ENCODE peak calls at places on chromosomes 13 and 19, in seven cellular contexts. B, Z, V, F, M, K and C are unnamed samples.
A peak's percentile ranks its signal among the peaks of the same experiment; 100 is the strongest.

GRCh38 chr19:3483226-3483628 is at the start of gene SMIM44:
- DNase-seq in V (no peak), K (no peak), M (no peak), Z (no peak), F (no peak), B (no peak), C (no peak)

GRCh38 chr13:71817335-71817734 is 49.7 kb downstream of the DACH1 start:
- DNase-seq in Z (no peak), B (no peak), F (no peak), K (peak; percentile 43), M (no peak), V (no peak), C (no peak)

GRCh38 chr13:93227906-93228801 is 1.5 kb downstream of the GPC6 start:
- DNase-seq in B (peak; percentile 73), Z (peak; percentile 63), K (peak; percentile 88), M (no peak), V (no peak), F (no peak), C (peak; percentile 68)

GRCh38 chr19:5150902-5151741 is 182.2 kb downstream of the KDM4B start:
- DNase-seq in Z (no peak), B (no peak), V (no peak), K (no peak), M (no peak), F (no peak), C (no peak)

GRCh38 chr13:31328549-31329229 is 128.9 kb downstream of the B3GLCT start:
- DNase-seq in B (no peak), M (no peak), F (no peak), V (no peak), Z (no peak), K (peak; percentile 21), C (no peak)

GRCh38 chr13:41837668-41838067 is 123.2 kb downstream of the VWA8 start:
- DNase-seq in K (no peak), M (no peak), B (no peak), Z (no peak), V (no peak), F (no peak), C (no peak)

GRCh38 chr13:112513761-112514160 is 74.2 kb downstream of the TUBGCP3 start:
- DNase-seq in K (peak; percentile 7), F (no peak), Z (no peak), B (no peak), M (no peak), V (no peak), C (no peak)

GRCh38 chr19:45305421-45305820 is 17.3 kb downstream of the CKM start:
- DNase-seq in Z (no peak), F (no peak), M (no peak), V (no peak), K (no peak), B (no peak), C (no peak)

GRCh38 chr19:29062486-29063435 is 150.2 kb downstream of the UQCRFS1 start:
- DNase-seq in F (no peak), B (no peak), M (no peak), V (no peak), K (no peak), Z (no peak), C (no peak)

GRCh38 chr13:93925976-93926375 is 553.5 kb downstream of the DCT start:
- DNase-seq in B (no peak), V (no peak), F (no peak), K (no peak), Z (no peak), M (no peak), C (no peak)

GRCh38 chr13:105598551-105598950 is 936.9 kb downstream of the EFNB2 start:
- DNase-seq in Z (no peak), K (no peak), F (peak; percentile 17), V (no peak), M (peak; percentile 77), B (no peak), C (no peak)

GRCh38 chr19:1241417-1242095 is at the start of gene ATP5F1D:
- DNase-seq in M (no peak), V (peak; percentile 90), K (peak; percentile 94), B (peak; percentile 94), Z (peak; percentile 55), F (no peak), C (peak; percentile 92)

GRCh38 chr13:99686944-99687382 is 185.7 kb downstream of the TM9SF2 start:
- DNase-seq in K (no peak), B (no peak), V (no peak), F (no peak), Z (no peak), M (no peak), C (no peak)

GRCh38 chr13:72341904-72342303 is 385.5 kb downstream of the MZT1 start:
- DNase-seq in F (no peak), K (no peak), M (no peak), Z (no peak), V (no peak), B (no peak), C (no peak)

GRCh38 chr13:46641274-46642081 is 88.5 kb downstream of the LRCH1 start:
- DNase-seq in Z (no peak), K (no peak), B (no peak), V (no peak), M (no peak), F (no peak), C (no peak)

GRCh38 chr19:41774515-41774980 is 19.2 kb downstream of the CEACAM6 start:
- DNase-seq in K (peak; percentile 96), Z (peak; percentile 98), B (no peak), F (no peak), V (peak; percentile 95), M (no peak), C (no peak)

GRCh38 chr19:15244106-15244803 is 12.0 kb upstream of the EPHX3 start:
- DNase-seq in B (no peak), Z (no peak), M (no peak), K (no peak), F (no peak), V (no peak), C (no peak)

GRCh38 chr13:99661791-99662190 is 160.5 kb downstream of the TM9SF2 start:
- DNase-seq in M (no peak), V (no peak), F (no peak), K (no peak), Z (peak; percentile 23), B (no peak), C (no peak)

GRCh38 chr13:100517135-100517534 is 71.5 kb downstream of the GGACT start:
- DNase-seq in F (no peak), V (no peak), B (no peak), M (peak; percentile 72), K (no peak), Z (no peak), C (no peak)

GRCh38 chr19:15534957-15535864 is 26.9 kb downstream of the CYP4F22 start:
- DNase-seq in M (no peak), Z (no peak), B (no peak), V (no peak), K (no peak), F (no peak), C (no peak)

GRCh38 chr19:5978606-5979552 is 939 bp upstream of the RANBP3 start:
- DNase-seq in K (no peak), B (no peak), F (no peak), M (no peak), Z (no peak), V (no peak), C (no peak)

GRCh38 chr13:32224916-32225315 is 90.2 kb downstream of the ZAR1L start:
- DNase-seq in Z (no peak), B (no peak), V (no peak), K (no peak), F (no peak), M (no peak), C (no peak)

GRCh38 chr13:33575378-33575777 is 242.6 kb upstream of the RFC3 start:
- DNase-seq in K (no peak), F (no peak), B (no peak), V (no peak), Z (no peak), M (no peak), C (peak; percentile 64)

GRCh38 chr19:11861301-11861700 is 12.8 kb downstream of the ZNF439 start:
- DNase-seq in F (no peak), Z (no peak), K (no peak), M (no peak), B (no peak), V (no peak), C (no peak)

GRCh38 chr13:46119883-46120614 is 15.2 kb upstream of the CPB2 start:
- DNase-seq in M (peak; percentile 48), F (peak; percentile 57), Z (no peak), K (peak; percentile 60), V (peak; percentile 22), B (no peak), C (no peak)

GRCh38 chr19:55464669-55465068 is at the start of gene C19orf85:
- DNase-seq in B (peak; percentile 42), F (no peak), Z (no peak), V (no peak), M (no peak), K (no peak), C (no peak)

GRCh38 chr19:3132971-3133792 is 2.7 kb upstream of the GNA15 start:
- DNase-seq in Z (no peak), V (no peak), K (peak; percentile 31), F (peak; percentile 49), B (no peak), M (no peak), C (peak; percentile 89)

GRCh38 chr19:1400281-1401137 is 833 bp downstream of the GAMT start:
- DNase-seq in M (no peak), K (no peak), F (no peak), V (no peak), Z (no peak), B (no peak), C (no peak)

GRCh38 chr19:6988257-6988656 is 33.0 kb downstream of the MBD3L2B start:
- DNase-seq in B (no peak), V (no peak), M (no peak), K (no peak), Z (no peak), F (no peak), C (no peak)

GRCh38 chr13:21015284-21015683 is 46.1 kb downstream of the LATS2 start:
- DNase-seq in F (no peak), V (no peak), M (no peak), Z (no peak), B (no peak), K (no peak), C (no peak)

GRCh38 chr13:73662833-73663232 is 471.4 kb downstream of the KLF12 start:
- DNase-seq in K (no peak), V (no peak), F (no peak), Z (no peak), M (no peak), B (no peak), C (no peak)

GRCh38 chr13:26678796-26679195 is 81.8 kb downstream of the GPR12 start:
- DNase-seq in F (no peak), B (no peak), V (no peak), M (no peak), Z (no peak), K (no peak), C (no peak)

GRCh38 chr13:48562296-48563066 is 29.6 kb upstream of the RCBTB2 start:
- DNase-seq in Z (no peak), B (no peak), F (no peak), M (no peak), K (peak; percentile 18), V (no peak), C (peak; percentile 82)

GRCh38 chr19:57068921-57069697 is 50.7 kb upstream of the USP29 start:
- DNase-seq in V (no peak), F (no peak), Z (peak; percentile 39), M (no peak), B (peak; percentile 91), K (no peak), C (no peak)